ENCODE peak calls at places on chromosomes 7 and 10, in six cellular contexts. One of them, this sample, is unnamed.

GRCh38 chr10:30581779-30582380 is 47.7 kb downstream of the LYZL2 start:
- DNase-seq in tibial nerve: no peak
- DNase-seq in NT2/D1: peak; percentile 20
- DNase-seq in CD8-positive, alpha-beta T cell: no peak
- DNase-seq in PC-3: peak; percentile 54
- DNase-seq in left ventricle myocardium inferior: no peak
- DNase-seq in this sample: peak; percentile 18

GRCh38 chr7:44114586-44115310 is 8.6 kb downstream of the POLD2 start:
- DNase-seq in tibial nerve: no peak
- DNase-seq in PC-3: no peak
- DNase-seq in left ventricle myocardium inferior: peak; percentile 69
- DNase-seq in CD8-positive, alpha-beta T cell: no peak
- DNase-seq in NT2/D1: no peak
- DNase-seq in this sample: no peak

GRCh38 chr10:34446046-34446445 is 369.1 kb downstream of the PARD3 start:
- DNase-seq in PC-3: no peak
- DNase-seq in left ventricle myocardium inferior: no peak
- DNase-seq in tibial nerve: no peak
- DNase-seq in CD8-positive, alpha-beta T cell: no peak
- DNase-seq in NT2/D1: no peak
- DNase-seq in this sample: no peak

GRCh38 chr7:35714862-35715261 is 19.9 kb upstream of the HERPUD2 start:
- DNase-seq in PC-3: peak; percentile 45
- DNase-seq in tibial nerve: no peak
- DNase-seq in NT2/D1: no peak
- DNase-seq in CD8-positive, alpha-beta T cell: no peak
- DNase-seq in left ventricle myocardium inferior: no peak
- DNase-seq in this sample: no peak

GRCh38 chr7:92836489-92837213 is at the start of gene CDK6:
- DNase-seq in CD8-positive, alpha-beta T cell: peak; percentile 65
- DNase-seq in NT2/D1: no peak
- DNase-seq in PC-3: peak; percentile 62
- DNase-seq in tibial nerve: no peak
- DNase-seq in left ventricle myocardium inferior: peak; percentile 64
- DNase-seq in this sample: peak; percentile 75

GRCh38 chr7:33933611-33934281 is 28.4 kb downstream of the BMPER start:
- DNase-seq in PC-3: peak; percentile 77
- DNase-seq in tibial nerve: no peak
- DNase-seq in CD8-positive, alpha-beta T cell: no peak
- DNase-seq in NT2/D1: peak; percentile 40
- DNase-seq in left ventricle myocardium inferior: no peak
- DNase-seq in this sample: peak; percentile 87

GRCh38 chr7:99997545-99998137 is 17.8 kb upstream of the ZKSCAN1 start:
- DNase-seq in PC-3: no peak
- DNase-seq in NT2/D1: peak; percentile 33
- DNase-seq in tibial nerve: no peak
- DNase-seq in left ventricle myocardium inferior: peak; percentile 55
- DNase-seq in CD8-positive, alpha-beta T cell: peak; percentile 81
- DNase-seq in this sample: no peak

GRCh38 chr10:76037531-76037930 is 606.1 kb downstream of the LRMDA start:
- DNase-seq in left ventricle myocardium inferior: no peak
- DNase-seq in tibial nerve: no peak
- DNase-seq in NT2/D1: no peak
- DNase-seq in CD8-positive, alpha-beta T cell: no peak
- DNase-seq in PC-3: no peak
- DNase-seq in this sample: no peak

GRCh38 chr10:124063736-124064135 is 29.7 kb downstream of the CHST15 start:
- DNase-seq in PC-3: peak; percentile 82
- DNase-seq in left ventricle myocardium inferior: no peak
- DNase-seq in CD8-positive, alpha-beta T cell: no peak
- DNase-seq in NT2/D1: no peak
- DNase-seq in tibial nerve: no peak
- DNase-seq in this sample: peak; percentile 86

GRCh38 chr7:112790651-112790973 is 419 bp upstream of the TMEM168 start:
- DNase-seq in CD8-positive, alpha-beta T cell: no peak
- DNase-seq in NT2/D1: no peak
- DNase-seq in PC-3: no peak
- DNase-seq in tibial nerve: no peak
- DNase-seq in left ventricle myocardium inferior: no peak
- DNase-seq in this sample: no peak

GRCh38 chr7:143287321-143287934 is 723 bp upstream of the CASP2 start:
- DNase-seq in PC-3: no peak
- DNase-seq in NT2/D1: no peak
- DNase-seq in tibial nerve: no peak
- DNase-seq in left ventricle myocardium inferior: no peak
- DNase-seq in CD8-positive, alpha-beta T cell: no peak
- DNase-seq in this sample: no peak

GRCh38 chr7:5596046-5596895 is 172.6 kb upstream of the TNRC18 start:
- DNase-seq in NT2/D1: no peak
- DNase-seq in PC-3: peak; percentile 87
- DNase-seq in CD8-positive, alpha-beta T cell: peak; percentile 71
- DNase-seq in tibial nerve: peak; percentile 74
- DNase-seq in left ventricle myocardium inferior: peak; percentile 80
- DNase-seq in this sample: peak; percentile 97

GRCh38 chr7:5596896-5597246 is 173.2 kb upstream of the TNRC18 start:
- DNase-seq in left ventricle myocardium inferior: no peak
- DNase-seq in NT2/D1: no peak
- DNase-seq in CD8-positive, alpha-beta T cell: no peak
- DNase-seq in tibial nerve: no peak
- DNase-seq in PC-3: no peak
- DNase-seq in this sample: no peak

GRCh38 chr7:5598261-5598761 is 174.7 kb upstream of the TNRC18 start:
- DNase-seq in tibial nerve: no peak
- DNase-seq in CD8-positive, alpha-beta T cell: no peak
- DNase-seq in NT2/D1: no peak
- DNase-seq in left ventricle myocardium inferior: no peak
- DNase-seq in PC-3: no peak
- DNase-seq in this sample: no peak

GRCh38 chr7:5598769-5599371 is 175.2 kb upstream of the TNRC18 start:
- DNase-seq in tibial nerve: no peak
- DNase-seq in NT2/D1: no peak
- DNase-seq in PC-3: no peak
- DNase-seq in left ventricle myocardium inferior: no peak
- DNase-seq in CD8-positive, alpha-beta T cell: no peak
- DNase-seq in this sample: no peak

DNA sequence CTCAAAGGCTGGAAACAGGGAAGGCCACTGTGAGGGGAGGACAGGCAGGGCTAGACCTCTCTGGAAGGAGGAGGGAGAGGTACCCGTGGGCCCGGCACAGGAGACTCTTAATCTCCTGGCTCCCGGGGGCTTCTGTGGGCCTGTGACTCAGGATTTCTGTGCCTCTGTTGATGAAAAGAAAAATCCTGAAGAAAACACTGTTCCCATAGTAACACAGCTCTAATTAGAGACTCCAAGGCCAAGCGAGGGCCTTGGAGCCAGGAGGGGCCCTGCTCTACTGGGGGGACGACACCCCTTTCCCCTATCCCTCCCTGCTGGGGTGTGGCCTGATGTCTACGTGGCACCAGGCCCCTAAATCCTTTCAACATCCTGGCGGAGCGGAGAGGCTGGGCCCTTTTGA is 174.1 kb upstream of the TNRC18 start:
- DNase-seq in PC-3: no peak
- DNase-seq in left ventricle myocardium inferior: no peak
- DNase-seq in CD8-positive, alpha-beta T cell: no peak
- DNase-seq in tibial nerve: no peak
- DNase-seq in NT2/D1: no peak
- DNase-seq in this sample: no peak
- H3K36me3 ChIP-seq in PC-3: peaks cover 3% of the 10 kb centered on the region
- H3K36me3 ChIP-seq in left ventricle myocardium inferior: no peaks in the 10 kb centered on the region
- H3K36me3 ChIP-seq in CD8-positive, alpha-beta T cell: no peaks in the 10 kb centered on the region
- H3K36me3 ChIP-seq in tibial nerve: no peaks in the 10 kb centered on the region
- H3K36me3 ChIP-seq in NT2/D1: peaks cover 82% of the 10 kb centered on the region
- H3K36me3 ChIP-seq in this sample: peaks cover 5% of the 10 kb centered on the region

DNA sequence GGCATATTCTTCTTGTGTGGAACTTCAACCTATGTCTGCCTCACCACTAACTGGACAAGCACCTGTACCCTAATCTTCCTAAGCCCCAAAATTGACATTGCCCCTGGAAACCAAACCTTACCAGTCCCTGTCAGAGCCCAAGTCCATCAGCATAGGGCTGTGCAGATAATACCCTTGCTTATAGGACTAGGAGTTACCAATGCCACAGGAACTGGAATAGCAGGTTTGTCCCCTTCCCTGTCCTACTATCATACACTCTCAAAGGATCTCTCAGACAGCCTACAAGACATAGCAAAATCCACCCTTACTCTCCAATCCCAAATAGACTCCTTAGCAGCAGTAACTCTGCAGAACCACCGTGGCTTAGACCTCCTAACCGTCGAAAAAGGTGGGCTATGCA is 19.8 kb downstream of the ZNF107 start:
- DNase-seq in left ventricle myocardium inferior: no peak
- DNase-seq in CD8-positive, alpha-beta T cell: no peak
- DNase-seq in NT2/D1: no peak
- DNase-seq in PC-3: peak; percentile 34
- DNase-seq in tibial nerve: no peak
- DNase-seq in this sample: no peak
- H3K9me3 ChIP-seq in left ventricle myocardium inferior: no peaks in the 10 kb centered on the region
- H3K9me3 ChIP-seq in CD8-positive, alpha-beta T cell: peaks cover 27% of the 10 kb centered on the region
- H3K9me3 ChIP-seq in NT2/D1: no peaks in the 10 kb centered on the region
- H3K9me3 ChIP-seq in PC-3: no peaks in the 10 kb centered on the region
- H3K9me3 ChIP-seq in tibial nerve: no peaks in the 10 kb centered on the region
- H3K9me3 ChIP-seq in this sample: no peaks in the 10 kb centered on the region

DNA sequence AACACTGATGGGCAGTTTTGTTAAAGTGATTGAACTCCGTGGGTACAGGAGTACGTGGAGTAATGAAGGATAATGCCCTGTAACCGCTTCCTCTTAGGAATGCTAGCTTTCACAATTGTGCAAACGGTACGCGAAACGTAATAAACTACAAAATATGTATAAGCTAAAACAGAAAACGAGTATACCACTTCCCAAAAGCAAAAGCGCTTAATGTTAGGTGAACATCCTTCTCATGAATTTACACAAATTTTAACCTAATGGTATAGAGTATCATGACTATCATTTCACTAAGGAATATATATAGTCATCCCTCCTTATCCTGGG is 395 bp upstream of the ZNF25 start:
- DNase-seq in PC-3: no peak
- DNase-seq in NT2/D1: no peak
- DNase-seq in CD8-positive, alpha-beta T cell: no peak
- DNase-seq in tibial nerve: no peak
- DNase-seq in left ventricle myocardium inferior: no peak
- DNase-seq in this sample: no peak
- H3K4me3 ChIP-seq in PC-3: peak overlapping the region; percentile 83
- H3K4me3 ChIP-seq in NT2/D1: no peak overlapping the region
- H3K4me3 ChIP-seq in CD8-positive, alpha-beta T cell: peak overlapping the region; percentile 62
- H3K4me3 ChIP-seq in tibial nerve: peak overlapping the region; percentile 38
- H3K4me3 ChIP-seq in left ventricle myocardium inferior: peak overlapping the region; percentile 98
- H3K4me3 ChIP-seq in this sample: peak overlapping the region; percentile 77

GRCh38 chr7:157613575-157614322 is 276.9 kb downstream of the DNAJB6 start:
- DNase-seq in NT2/D1: no peak
- DNase-seq in PC-3: peak; percentile 8
- DNase-seq in CD8-positive, alpha-beta T cell: no peak
- DNase-seq in left ventricle myocardium inferior: no peak
- DNase-seq in tibial nerve: no peak
- DNase-seq in this sample: no peak
- H3K36me3 ChIP-seq in NT2/D1: no peaks in the 10 kb centered on the region
- H3K36me3 ChIP-seq in PC-3: no peaks in the 10 kb centered on the region
- H3K36me3 ChIP-seq in CD8-positive, alpha-beta T cell: no peaks in the 10 kb centered on the region
- H3K36me3 ChIP-seq in left ventricle myocardium inferior: no peaks in the 10 kb centered on the region
- H3K36me3 ChIP-seq in tibial nerve: no peaks in the 10 kb centered on the region
- H3K36me3 ChIP-seq in this sample: no peaks in the 10 kb centered on the region

GRCh38 chr7:63093481-63093880 is 905.2 kb upstream of the ZNF722 start:
- DNase-seq in left ventricle myocardium inferior: no peak
- DNase-seq in CD8-positive, alpha-beta T cell: no peak
- DNase-seq in tibial nerve: no peak
- DNase-seq in NT2/D1: no peak
- DNase-seq in PC-3: peak; percentile 3
- DNase-seq in this sample: no peak
- H3K9me3 ChIP-seq in left ventricle myocardium inferior: peaks cover 24% of the 10 kb centered on the region
- H3K9me3 ChIP-seq in CD8-positive, alpha-beta T cell: no peaks in the 10 kb centered on the region
- H3K9me3 ChIP-seq in tibial nerve: no peaks in the 10 kb centered on the region
- H3K9me3 ChIP-seq in NT2/D1: peaks cover 21% of the 10 kb centered on the region
- H3K9me3 ChIP-seq in PC-3: peaks cover 20% of the 10 kb centered on the region
- H3K9me3 ChIP-seq in this sample: no peaks in the 10 kb centered on the region

GRCh38 chr10:73916761-73917470 is 6.0 kb downstream of the PLAU start:
- DNase-seq in PC-3: peak; percentile 50
- DNase-seq in NT2/D1: no peak
- DNase-seq in left ventricle myocardium inferior: no peak
- DNase-seq in CD8-positive, alpha-beta T cell: no peak
- DNase-seq in tibial nerve: no peak
- DNase-seq in this sample: no peak
- H3K4me3 ChIP-seq in PC-3: peak overlapping the region; percentile 0
- H3K4me3 ChIP-seq in NT2/D1: no peak overlapping the region
- H3K4me3 ChIP-seq in left ventricle myocardium inferior: no peak overlapping the region
- H3K4me3 ChIP-seq in CD8-positive, alpha-beta T cell: no peak overlapping the region
- H3K4me3 ChIP-seq in tibial nerve: no peak overlapping the region
- H3K4me3 ChIP-seq in this sample: no peak overlapping the region